ENCODE peak calls at places on chromosomes 3 and 15, in eight cellular contexts. One of them, this sample, is unnamed.

GRCh38 chr3:41808152-41808551 is 153.8 kb downstream of the ULK4 start:
- DNase-seq in AG08395: peak
- DNase-seq in NCI-H2081: no peak
- DNase-seq in colonic mucosa: no peak
- DNase-seq in NCI-H446: no peak
- DNase-seq in cardiac fibroblast: peak
- DNase-seq in NCI-H774: no peak
- DNase-seq in aorta: no peak
- DNase-seq in this sample: peak

GRCh38 chr3:11641316-11641682 is 2.4 kb downstream of the VGLL4 start:
- DNase-seq in colonic mucosa: no peak
- DNase-seq in NCI-H774: no peak
- DNase-seq in NCI-H2081: no peak
- DNase-seq in NCI-H446: no peak
- DNase-seq in cardiac fibroblast: peak
- DNase-seq in AG08395: no peak
- DNase-seq in aorta: no peak
- DNase-seq in this sample: peak

GRCh38 chr15:89785064-89785770 is 9.1 kb downstream of the MESP2 start:
- DNase-seq in aorta: no peak
- DNase-seq in NCI-H774: no peak
- DNase-seq in cardiac fibroblast: no peak
- DNase-seq in NCI-H2081: no peak
- DNase-seq in colonic mucosa: peak
- DNase-seq in AG08395: no peak
- DNase-seq in NCI-H446: no peak
- DNase-seq in this sample: no peak

GRCh38 chr15:69340243-69340991 is 41.7 kb downstream of the PAQR5 start:
- DNase-seq in cardiac fibroblast: no peak
- DNase-seq in NCI-H446: no peak
- DNase-seq in NCI-H774: no peak
- DNase-seq in NCI-H2081: no peak
- DNase-seq in aorta: no peak
- DNase-seq in colonic mucosa: no peak
- DNase-seq in AG08395: no peak
- DNase-seq in this sample: no peak

GRCh38 chr3:94011208-94011842 is 17.1 kb downstream of the STX19 start:
- DNase-seq in colonic mucosa: no peak
- DNase-seq in NCI-H446: no peak
- DNase-seq in NCI-H2081: no peak
- DNase-seq in cardiac fibroblast: no peak
- DNase-seq in AG08395: no peak
- DNase-seq in aorta: no peak
- DNase-seq in NCI-H774: no peak
- DNase-seq in this sample: peak

GRCh38 chr3:126539558-126540250 is 15.7 kb downstream of the CHST13 start:
- DNase-seq in AG08395: no peak
- DNase-seq in NCI-H774: no peak
- DNase-seq in NCI-H2081: no peak
- DNase-seq in colonic mucosa: no peak
- DNase-seq in cardiac fibroblast: no peak
- DNase-seq in NCI-H446: no peak
- DNase-seq in aorta: peak
- DNase-seq in this sample: no peak

GRCh38 chr15:27172821-27173220 is 201.8 kb downstream of the GABRG3 start:
- DNase-seq in cardiac fibroblast: no peak
- DNase-seq in NCI-H446: no peak
- DNase-seq in NCI-H774: no peak
- DNase-seq in AG08395: no peak
- DNase-seq in colonic mucosa: no peak
- DNase-seq in aorta: no peak
- DNase-seq in NCI-H2081: no peak
- DNase-seq in this sample: no peak

GRCh38 chr15:89898628-89899302 is 5.0 kb upstream of the AP3S2 start:
- DNase-seq in colonic mucosa: no peak
- DNase-seq in NCI-H446: no peak
- DNase-seq in aorta: no peak
- DNase-seq in cardiac fibroblast: peak
- DNase-seq in NCI-H774: no peak
- DNase-seq in AG08395: peak
- DNase-seq in NCI-H2081: peak
- DNase-seq in this sample: peak

GRCh38 chr3:187777331-187778046 is 32.2 kb upstream of the BCL6 start:
- DNase-seq in NCI-H2081: no peak
- DNase-seq in AG08395: peak
- DNase-seq in colonic mucosa: no peak
- DNase-seq in NCI-H774: no peak
- DNase-seq in aorta: no peak
- DNase-seq in NCI-H446: no peak
- DNase-seq in cardiac fibroblast: no peak
- DNase-seq in this sample: peak

GRCh38 chr3:128051459-128051836 is 789 bp upstream of the SEC61A1 start:
- DNase-seq in colonic mucosa: no peak
- DNase-seq in NCI-H446: no peak
- DNase-seq in NCI-H2081: no peak
- DNase-seq in AG08395: peak
- DNase-seq in NCI-H774: no peak
- DNase-seq in aorta: no peak
- DNase-seq in cardiac fibroblast: no peak
- DNase-seq in this sample: no peak